ENCODE peak calls at places on chromosomes 16 and 17, in ten cellular contexts. G is heart left ventricle, V is GM12891, Y is tibial nerve, Q is HCT116, C is IMR-90, M is uterus, J is transverse colon, X is esophagus muscularis mucosa, K is K562. A is an unnamed sample.

GRCh38 chr17:80962356-80963329 is 29.0 kb upstream of the CHMP6 start:
- DNase-seq in G (no peak), V (no peak), Y (no peak), Q (no peak), C (no peak), M (no peak), J (no peak), X (no peak), K (no peak), A (no peak)

GRCh38 chr16:77499373-77500285 is 64.8 kb upstream of the ADAMTS18 start:
- DNase-seq in G (peak), V (no peak), Y (peak), Q (no peak), C (no peak), M (peak), J (peak), X (no peak), K (no peak), A (no peak)

GRCh38 chr16:30874244-30874820 is 19.5 kb downstream of the BCL7C start:
- DNase-seq in G (no peak), V (no peak), Y (no peak), Q (no peak), C (no peak), M (no peak), J (peak), X (no peak), K (no peak), A (no peak)

GRCh38 chr17:78736526-78737079 is 45.5 kb downstream of the CYTH1 start:
- DNase-seq in G (peak), V (no peak), Y (peak), Q (peak), C (no peak), M (peak), J (peak), X (no peak), K (peak), A (peak)

GRCh38 chr17:33375086-33375485 is 82.0 kb upstream of the ASIC2 start:
- DNase-seq in G (no peak), V (no peak), Y (no peak), Q (no peak), C (no peak), M (no peak), J (no peak), X (no peak), K (no peak), A (no peak)

GRCh38 chr17:74780443-74781238 is 4.5 kb upstream of the NAT9 start:
- DNase-seq in G (no peak), V (no peak), Y (no peak), Q (peak), C (no peak), M (no peak), J (no peak), X (no peak), K (peak), A (peak)

GRCh38 chr17:50407921-50408320 is 10.6 kb upstream of the LRRC59 start:
- DNase-seq in G (no peak), V (no peak), Y (no peak), Q (no peak), C (no peak), M (no peak), J (no peak), X (no peak), K (no peak), A (no peak)

GRCh38 chr17:49575524-49576120 is at the start of gene NXPH3:
- DNase-seq in G (peak), V (peak), Y (no peak), Q (no peak), C (peak), M (peak), J (peak), X (no peak), K (peak), A (peak)

GRCh38 chr17:68698761-68699160 is 97.6 kb upstream of the FAM20A start:
- DNase-seq in G (peak), V (no peak), Y (no peak), Q (no peak), C (no peak), M (no peak), J (peak), X (no peak), K (no peak), A (peak)

GRCh38 chr17:62627904-62628603 is 584 bp downstream of the MRC2 start:
- DNase-seq in G (peak), V (peak), Y (no peak), Q (no peak), C (peak), M (peak), J (peak), X (no peak), K (peak), A (no peak)

GRCh38 chr16:86953631-86954465 is 363.3 kb downstream of the C16orf95 start:
- DNase-seq in G (no peak), V (no peak), Y (no peak), Q (no peak), C (no peak), M (no peak), J (no peak), X (no peak), K (no peak), A (no peak)

GRCh38 chr16:88356727-88357199 is 26.0 kb upstream of the ZNF469 start:
- DNase-seq in G (no peak), V (no peak), Y (no peak), Q (no peak), C (no peak), M (no peak), J (no peak), X (no peak), K (no peak), A (no peak)

GRCh38 chr16:51165043-51165442 is 14.0 kb upstream of the SALL1 start:
- DNase-seq in G (no peak), V (no peak), Y (no peak), Q (no peak), C (no peak), M (no peak), J (no peak), X (no peak), K (no peak), A (no peak)

GRCh38 chr17:50537721-50538548 is 5.4 kb downstream of the EPN3 start:
- DNase-seq in G (no peak), V (no peak), Y (no peak), Q (no peak), C (no peak), M (no peak), J (no peak), X (no peak), K (no peak), A (no peak)

GRCh38 chr16:57061084-57061905 is 31.1 kb upstream of the CPNE2 start:
- DNase-seq in G (peak), V (no peak), Y (peak), Q (no peak), C (peak), M (peak), J (peak), X (no peak), K (no peak), A (no peak)

GRCh38 chr16:30351586-30352419 is 3.3 kb downstream of the CD2BP2 start:
- DNase-seq in G (peak), V (no peak), Y (peak), Q (peak), C (peak), M (peak), J (peak), X (peak), K (no peak), A (no peak)

GRCh38 chr17:28427372-28427771 is 21.4 kb upstream of the SLC46A1 start:
- DNase-seq in G (no peak), V (no peak), Y (no peak), Q (no peak), C (peak), M (no peak), J (no peak), X (no peak), K (no peak), A (no peak)

GRCh38 chr16:85757341-85757822 is 6.5 kb upstream of the C16orf74 start:
- DNase-seq in G (no peak), V (no peak), Y (no peak), Q (no peak), C (peak), M (no peak), J (no peak), X (no peak), K (no peak), A (no peak)

GRCh38 chr16:57475711-57476339 is 10.5 kb downstream of the DOK4 start:
- DNase-seq in G (no peak), V (peak), Y (no peak), Q (peak), C (peak), M (no peak), J (peak), X (no peak), K (peak), A (peak)

GRCh38 chr16:48958681-48959080 is 323.0 kb downstream of the CBLN1 start:
- DNase-seq in G (no peak), V (no peak), Y (no peak), Q (no peak), C (peak), M (no peak), J (no peak), X (no peak), K (no peak), A (no peak)

GRCh38 chr17:6853764-6854442 is 22.4 kb upstream of the TEKT1 start:
- DNase-seq in G (no peak), V (peak), Y (no peak), Q (peak), C (no peak), M (no peak), J (no peak), X (no peak), K (no peak), A (no peak)

GRCh38 chr16:726438-727290 is at the start of the genes CCDC78 and HAGHL:
- DNase-seq in G (peak), V (peak), Y (no peak), Q (no peak), C (peak), M (no peak), J (peak), X (no peak), K (peak), A (peak)

GRCh38 chr16:25613931-25614330 is 77.8 kb upstream of the HS3ST4 start:
- DNase-seq in G (no peak), V (no peak), Y (no peak), Q (no peak), C (no peak), M (no peak), J (no peak), X (peak), K (no peak), A (no peak)

GRCh38 chr17:16215002-16215272 is 397 bp downstream of the NCOR1 start:
- DNase-seq in G (no peak), V (peak), Y (no peak), Q (no peak), C (no peak), M (peak), J (peak), X (no peak), K (peak), A (peak)

GRCh38 chr16:27154573-27155521 is 48.5 kb upstream of the KDM8 start:
- DNase-seq in G (peak), V (peak), Y (peak), Q (peak), C (peak), M (peak), J (peak), X (no peak), K (peak), A (peak)

GRCh38 chr17:54901230-54901847 is 687 bp downstream of the TOM1L1 start:
- DNase-seq in G (no peak), V (no peak), Y (no peak), Q (peak), C (peak), M (no peak), J (peak), X (no peak), K (peak), A (no peak)

GRCh38 chr17:55274371-55275255 is 9.9 kb downstream of the HLF start:
- DNase-seq in G (no peak), V (no peak), Y (no peak), Q (no peak), C (no peak), M (no peak), J (no peak), X (no peak), K (no peak), A (no peak)

GRCh38 chr17:48194097-48194550 is 86.6 kb downstream of the SNX11 start:
- DNase-seq in G (no peak), V (no peak), Y (no peak), Q (peak), C (peak), M (no peak), J (no peak), X (no peak), K (no peak), A (no peak)

GRCh38 chr16:85271198-85271597 is 158.9 kb upstream of the CIBAR2 start:
- DNase-seq in G (no peak), V (no peak), Y (no peak), Q (no peak), C (no peak), M (no peak), J (no peak), X (no peak), K (no peak), A (no peak)

GRCh38 chr16:28321700-28322411 is 29.5 kb downstream of the SBK1 start:
- DNase-seq in G (no peak), V (peak), Y (no peak), Q (peak), C (peak), M (no peak), J (peak), X (no peak), K (peak), A (peak)

GRCh38 chr17:72274632-72275031 is 153.8 kb downstream of the SOX9 start:
- DNase-seq in G (no peak), V (no peak), Y (no peak), Q (no peak), C (no peak), M (no peak), J (no peak), X (no peak), K (no peak), A (no peak)
- TF ChIP-seq POLR2A in G (no peak), V (no peak), Y (no peak), Q (no peak), C (no peak), M (no peak), J (no peak), X (no peak), K (no peak), A (no peak)

GRCh38 chr16:2529961-2530628 is 1.1 kb downstream of the CEMP1 start:
- DNase-seq in G (no peak), V (no peak), Y (no peak), Q (no peak), C (no peak), M (no peak), J (no peak), X (no peak), K (no peak), A (no peak)
- TF ChIP-seq POLR2A in G (no peak), V (no peak), Y (no peak), Q (no peak), C (no peak), M (no peak), J (no peak), X (no peak), K (no peak), A (no peak)

GRCh38 chr17:521561-522325 is 169.1 kb upstream of the RPH3AL start:
- DNase-seq in G (no peak), V (no peak), Y (no peak), Q (no peak), C (no peak), M (no peak), J (no peak), X (no peak), K (no peak), A (no peak)
- TF ChIP-seq POLR2A in G (no peak), V (no peak), Y (no peak), Q (no peak), C (no peak), M (no peak), J (no peak), X (no peak), K (no peak), A (no peak)

DNA sequence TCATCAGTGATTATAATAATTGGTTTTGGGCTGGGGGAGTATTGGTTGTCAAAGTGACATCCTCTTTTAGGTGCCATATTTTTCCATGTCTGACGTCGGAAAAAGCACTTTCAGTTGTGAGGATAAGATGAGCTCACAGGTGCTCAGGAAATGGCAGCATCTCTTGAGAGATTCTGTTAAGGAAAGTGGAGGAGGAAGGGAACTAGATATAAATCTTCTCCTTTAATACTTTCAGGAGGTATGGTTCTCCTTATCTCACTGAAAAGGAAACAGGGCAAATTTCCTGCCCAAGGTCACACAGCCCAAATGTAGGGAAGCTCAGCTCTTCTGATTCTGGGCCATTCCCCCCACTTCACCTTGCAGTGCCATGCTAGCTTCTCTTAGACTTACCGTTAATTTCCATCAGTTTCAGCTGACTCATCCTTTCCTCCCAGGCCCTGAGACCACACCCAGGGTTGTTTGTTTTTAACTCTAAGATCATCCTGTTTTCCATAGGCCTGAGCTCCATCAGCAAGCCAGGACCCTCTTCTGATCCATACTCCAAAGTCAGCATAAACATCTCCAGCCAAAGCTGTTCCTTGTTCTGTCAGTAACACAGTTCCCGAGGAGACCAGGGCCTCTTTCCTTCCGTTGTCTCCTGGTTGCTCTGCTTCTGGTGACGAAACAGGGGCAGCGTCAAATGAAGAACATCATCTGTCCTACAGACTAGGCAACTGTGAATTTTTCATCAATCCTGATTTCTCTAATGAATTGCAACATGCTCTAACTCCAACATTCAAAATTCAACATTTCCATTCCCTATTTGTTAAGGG is 83.7 kb upstream of the HNF1B start:
- DNase-seq in G (no peak), V (no peak), Y (no peak), Q (no peak), C (peak), M (no peak), J (no peak), X (no peak), K (peak), A (peak)
- TF ChIP-seq POLR2A in G (no peak), V (no peak), Y (no peak), Q (no peak), C (no peak), M (no peak), J (no peak), X (no peak), K (no peak), A (no peak)

GRCh38 chr16:22206847-22207714 is 1.0 kb downstream of the EEF2K start:
- DNase-seq in G (peak), V (no peak), Y (peak), Q (no peak), C (peak), M (peak), J (peak), X (peak), K (peak), A (peak)
- TF ChIP-seq POLR2A in G (no peak), V (no peak), Y (no peak), Q (no peak), C (no peak), M (no peak), J (no peak), X (no peak), K (no peak), A (peak)

DNA sequence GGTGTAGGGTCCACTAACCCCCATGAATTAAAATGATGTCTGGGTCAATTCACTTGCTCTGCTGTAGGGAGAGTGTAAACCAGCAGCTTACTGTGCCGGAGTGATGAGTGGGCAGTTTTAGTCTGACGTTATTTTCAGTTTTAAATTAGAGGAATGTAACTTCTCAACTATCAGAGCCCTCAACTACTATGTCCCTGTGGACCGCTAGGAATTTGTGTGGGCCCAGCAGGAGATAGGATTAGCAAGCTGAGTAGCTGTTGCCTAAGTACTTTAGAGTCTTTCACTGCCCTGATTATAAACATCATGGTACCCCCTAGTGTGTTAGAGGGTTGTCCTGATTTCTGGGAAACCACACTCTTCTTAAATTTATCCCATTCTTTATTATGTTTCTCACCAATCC is 11.4 kb downstream of the MARVELD3 start:
- DNase-seq in G (peak), V (no peak), Y (no peak), Q (no peak), C (peak), M (no peak), J (no peak), X (no peak), K (no peak), A (no peak)
- TF ChIP-seq POLR2A in G (no peak), V (no peak), Y (no peak), Q (no peak), C (no peak), M (no peak), J (no peak), X (no peak), K (no peak), A (no peak)

A was measured in erythroblast.